ENCODE peak calls at places on chromosomes 4 and X, in seven cellular contexts. C, L, Q, Y, P, H and X are unnamed samples.

GRCh38 chrX:107123750-107124149 is 5.1 kb upstream of the RBM41 start:
- DNase-seq in P (no peak), L (no peak), Y (no peak), C (no peak), H (no peak), Q (no peak), X (no peak)

GRCh38 chr4:13888112-13888511 is 260.6 kb upstream of the BOD1L1 start:
- DNase-seq in Q (no peak), L (no peak), Y (no peak), C (no peak), H (no peak), P (no peak), X (peak)

GRCh38 chr4:76687730-76688441 is 210.1 kb downstream of the SOWAHB start:
- DNase-seq in Q (no peak), P (no peak), L (no peak), Y (no peak), H (no peak), C (no peak), X (peak)

GRCh38 chr4:122914292-122914904 is 8.0 kb downstream of the NUDT6 start:
- DNase-seq in C (no peak), H (no peak), Q (no peak), L (peak), Y (no peak), P (no peak), X (peak)

GRCh38 chr4:105679186-105679585 is 29.3 kb downstream of the INTS12 start:
- DNase-seq in P (no peak), L (no peak), Y (no peak), C (no peak), H (no peak), Q (no peak), X (peak)

GRCh38 chr4:48243897-48244296 is 25.7 kb downstream of the TEC start:
- DNase-seq in C (no peak), H (no peak), Q (no peak), L (no peak), Y (no peak), P (no peak), X (no peak)

GRCh38 chr4:825063-825968 is 613 bp downstream of the CPLX1 start:
- DNase-seq in C (no peak), Y (no peak), P (no peak), H (peak), L (peak), Q (no peak), X (no peak)

GRCh38 chr4:57691370-57691769 is 581.2 kb upstream of the IGFBP7 start:
- DNase-seq in C (no peak), Q (no peak), H (no peak), L (no peak), P (no peak), Y (no peak), X (no peak)

GRCh38 chr4:174284181-174284886 is 623 bp downstream of the CEP44 start:
- DNase-seq in C (no peak), Q (no peak), H (no peak), Y (peak), L (no peak), P (no peak), X (peak)

GRCh38 chrX:39903937-39904336 is 193.8 kb downstream of the BCOR start:
- DNase-seq in Y (peak), P (no peak), C (no peak), H (no peak), L (no peak), Q (peak), X (peak)

GRCh38 chr4:153248641-153249198 is 44.5 kb downstream of the TRIM2 start:
- DNase-seq in L (no peak), P (peak), C (no peak), H (no peak), Q (no peak), Y (no peak), X (peak)

GRCh38 chr4:37802068-37802666 is 24.3 kb upstream of the PGM2 start:
- DNase-seq in P (peak), L (no peak), Y (peak), C (no peak), H (no peak), Q (no peak), X (peak)

GRCh38 chr4:77911842-77912450 is 49.3 kb downstream of the MRPL1 start:
- DNase-seq in L (no peak), Q (no peak), H (no peak), Y (no peak), C (no peak), P (no peak), X (no peak)

GRCh38 chr4:146640021-146640425 is 1.3 kb downstream of the POU4F2 start:
- DNase-seq in Y (no peak), Q (no peak), L (no peak), C (no peak), P (no peak), H (no peak), X (no peak)

GRCh38 chr4:120724656-120725055 is 197.9 kb downstream of the PRDM5 start:
- DNase-seq in Y (no peak), C (no peak), L (no peak), P (no peak), H (no peak), Q (no peak), X (no peak)

GRCh38 chr4:113481820-113482219 is 279.7 kb downstream of the CAMK2D start:
- DNase-seq in C (no peak), L (no peak), Y (no peak), Q (no peak), P (no peak), H (no peak), X (no peak)

GRCh38 chr4:153067376-153067775 is 131.3 kb downstream of the FHDC1 start:
- DNase-seq in H (no peak), Q (no peak), P (no peak), Y (peak), L (no peak), C (no peak), X (peak)

GRCh38 chr4:169815606-169816005 is 57.9 kb upstream of the HPF1 start:
- DNase-seq in Q (no peak), L (no peak), Y (peak), H (no peak), C (no peak), P (no peak), X (peak)

GRCh38 chr4:187227907-187228699 is 504.4 kb upstream of the FAT1 start:
- DNase-seq in L (no peak), C (no peak), Q (no peak), P (no peak), Y (no peak), H (no peak), X (no peak)

GRCh38 chr4:109703664-109704351 is 563 bp upstream of the CASP6 start:
- DNase-seq in L (no peak), Q (no peak), C (no peak), Y (no peak), H (no peak), P (no peak), X (no peak)

GRCh38 chrX:45851434-45851991 is 650.8 kb upstream of the DIPK2B start:
- DNase-seq in Q (peak), L (peak), Y (no peak), C (no peak), H (no peak), P (peak), X (peak)

GRCh38 chr4:4585012-4585670 is 43.3 kb upstream of the STX18 start:
- DNase-seq in Y (peak), H (no peak), P (no peak), C (no peak), Q (no peak), L (no peak), X (peak)